ENCODE peak calls at places on chromosomes 12 and 14, in eight cellular contexts. R, E, C, L, M, X, V and W are unnamed samples.

GRCh38 chr12:91040356-91040755 is 17.5 kb downstream of the KERA start:
- DNase-seq in R (no peak), E (no peak), C (no peak), L (no peak), M (no peak), X (no peak), V (no peak), W (no peak)

GRCh38 chr14:23562822-23563472 is 4.6 kb downstream of the AP1G2 start:
- DNase-seq in R (peak; percentile 41), E (no peak), C (peak; percentile 47), L (no peak), M (no peak), X (peak; percentile 53), V (no peak), W (peak; percentile 69)

GRCh38 chr14:37622231-37622923 is 26.9 kb downstream of the TTC6 start:
- DNase-seq in R (no peak), E (no peak), C (no peak), L (no peak), M (no peak), X (no peak), V (no peak), W (no peak)

GRCh38 chr14:53355581-53356112 is 202.5 kb upstream of the DDHD1 start:
- DNase-seq in R (no peak), E (no peak), C (no peak), L (no peak), M (no peak), X (no peak), V (no peak), W (peak; percentile 37)

GRCh38 chr14:76603713-76604112 is 157.6 kb upstream of the VASH1 start:
- DNase-seq in R (no peak), E (no peak), C (no peak), L (no peak), M (no peak), X (no peak), V (peak; percentile 48), W (no peak)

GRCh38 chr14:93133476-93133875 is 17.8 kb upstream of the ITPK1 start:
- DNase-seq in R (no peak), E (no peak), C (no peak), L (peak; percentile 62), M (no peak), X (no peak), V (no peak), W (no peak)

GRCh38 chr12:113208041-113208934 is 13.0 kb upstream of the TPCN1 start:
- DNase-seq in R (peak; percentile 67), E (no peak), C (peak; percentile 69), L (no peak), M (no peak), X (peak; percentile 65), V (peak; percentile 63), W (no peak)

GRCh38 chr12:32586390-32586789 is 92.7 kb upstream of the DNM1L start:
- DNase-seq in R (no peak), E (peak; percentile 8), C (no peak), L (no peak), M (no peak), X (no peak), V (no peak), W (no peak)

GRCh38 chr12:98126637-98127335 is 388.6 kb upstream of the TMPO start:
- DNase-seq in R (no peak), E (no peak), C (no peak), L (no peak), M (no peak), X (no peak), V (no peak), W (no peak)

GRCh38 chr12:106106129-106106566 is 32.6 kb downstream of the NUAK1 start:
- DNase-seq in R (no peak), E (no peak), C (no peak), L (no peak), M (no peak), X (no peak), V (peak; percentile 56), W (no peak)

GRCh38 chr14:70721542-70721941 is 79.8 kb downstream of the TTC9 start:
- DNase-seq in R (no peak), E (no peak), C (no peak), L (no peak), M (no peak), X (no peak), V (no peak), W (no peak)

GRCh38 chr12:132163041-132163910 is 19.0 kb downstream of the NOC4L start:
- DNase-seq in R (no peak), E (no peak), C (no peak), L (no peak), M (peak; percentile 42), X (no peak), V (no peak), W (peak; percentile 12)

GRCh38 chr12:65403188-65403587 is 124.7 kb downstream of the MSRB3 start:
- DNase-seq in R (no peak), E (no peak), C (no peak), L (no peak), M (no peak), X (no peak), V (no peak), W (no peak)

GRCh38 chr12:65408448-65408847 is 130.0 kb downstream of the MSRB3 start:
- DNase-seq in R (no peak), E (no peak), C (no peak), L (no peak), M (no peak), X (no peak), V (no peak), W (no peak)

DNA sequence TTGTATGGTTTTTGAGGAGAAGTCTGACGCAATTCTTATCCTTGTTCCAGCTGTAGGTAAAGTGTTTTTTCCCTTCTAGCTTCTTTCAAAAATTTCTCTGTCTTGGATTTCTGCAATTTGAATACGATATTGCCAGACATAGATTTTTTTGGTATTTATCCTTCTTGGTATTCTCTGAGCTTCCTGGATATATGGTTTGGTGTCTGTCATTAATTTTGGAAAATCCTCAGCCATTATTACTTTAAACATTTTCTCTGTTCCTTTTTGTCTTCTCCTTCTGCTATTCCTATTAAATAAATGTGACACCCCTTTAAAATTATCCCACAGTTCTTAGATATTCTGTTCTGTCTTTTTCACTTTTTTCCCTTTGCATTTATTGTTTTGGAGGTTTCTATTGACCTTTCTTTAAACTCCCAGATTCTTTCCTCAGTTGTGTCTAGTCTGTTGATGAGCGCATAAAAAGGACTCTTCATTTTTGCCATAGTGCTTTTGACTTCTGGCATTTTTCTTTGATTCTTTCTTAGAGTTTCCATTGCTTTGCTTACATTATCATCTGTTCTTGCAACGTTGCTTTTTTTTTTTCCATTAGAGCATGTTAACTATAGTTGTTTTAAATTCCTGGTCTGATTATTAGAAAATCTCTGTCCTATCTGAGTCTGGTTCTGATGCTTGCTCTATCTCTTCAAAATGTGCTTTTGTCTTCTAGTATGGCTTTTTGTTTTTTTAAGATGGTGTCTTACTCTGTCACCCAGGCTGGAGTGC is 129.1 kb downstream of the MSRB3 start:
- DNase-seq in R (no peak), E (no peak), C (no peak), L (no peak), M (no peak), X (no peak), V (no peak), W (no peak)
- H3K4me1 ChIP-seq in R (no peaks in the 10 kb centered on the region), E (no peaks in the 10 kb centered on the region), C (no peaks in the 10 kb centered on the region), L (peaks cover 10% of the 10 kb centered on the region), M (no peaks in the 10 kb centered on the region), X (no peaks in the 10 kb centered on the region), V (no peaks in the 10 kb centered on the region), W (peaks cover 2% of the 10 kb centered on the region)

GRCh38 chr12:53735-54095 is 12.9 kb upstream of the IQSEC3 start:
- DNase-seq in R (no peak), E (no peak), C (no peak), L (no peak), M (no peak), X (no peak), V (no peak), W (no peak)
- H3K27me3 ChIP-seq in R (peaks cover 62% of the 10 kb centered on the region), E (peaks cover 39% of the 10 kb centered on the region), C (peaks cover 44% of the 10 kb centered on the region), L (peaks cover 5% of the 10 kb centered on the region), M (peaks cover 9% of the 10 kb centered on the region), X (peaks cover 4% of the 10 kb centered on the region), V (peaks cover 55% of the 10 kb centered on the region), W (peaks cover 3% of the 10 kb centered on the region)

DNA sequence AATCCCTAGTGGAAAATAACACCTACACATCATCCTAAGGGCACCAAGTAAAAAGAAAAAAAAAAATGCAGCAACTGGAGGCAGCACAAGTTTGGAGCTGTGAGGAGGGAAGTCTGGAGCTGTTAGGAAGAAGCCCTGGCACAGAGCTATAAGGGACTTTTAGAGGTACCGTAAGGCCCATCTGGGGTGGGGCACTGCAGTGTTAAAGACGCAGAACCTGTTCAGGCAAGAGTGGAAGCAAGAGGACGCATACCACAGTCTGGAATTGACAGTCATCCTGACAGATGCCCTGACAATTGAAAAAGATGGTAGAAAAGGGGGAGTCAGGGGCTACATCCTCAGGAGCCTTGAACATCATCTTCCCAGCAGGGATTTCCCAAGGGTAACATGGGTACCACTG is 195.9 kb upstream of the PLEKHG7 start:
- DNase-seq in R (no peak), E (no peak), C (no peak), L (no peak), M (no peak), X (no peak), V (no peak), W (no peak)
- H3K4me3 ChIP-seq in R (no peak overlapping the region), E (no peak overlapping the region), C (no peak overlapping the region), L (no peak overlapping the region), M (no peak overlapping the region), X (no peak overlapping the region), V (no peak overlapping the region), W (no peak overlapping the region)

GRCh38 chr12:122980192-122981035 is at the start of gene ARL6IP4:
- DNase-seq in R (peak; percentile 70), E (no peak), C (peak; percentile 64), L (no peak), M (peak; percentile 81), X (peak; percentile 66), V (peak; percentile 53), W (peak; percentile 67)

GRCh38 chr12:122982494-122982850 is 2.0 kb downstream of the ARL6IP4 start:
- DNase-seq in R (no peak), E (no peak), C (no peak), L (no peak), M (peak; percentile 38), X (no peak), V (no peak), W (peak; percentile 16)

GRCh38 chr12:122981036-122981471 is 573 bp downstream of the ARL6IP4 start:
- DNase-seq in R (no peak), E (no peak), C (no peak), L (no peak), M (peak; percentile 59), X (no peak), V (no peak), W (peak; percentile 12)

GRCh38 chr12:122982963-122983788 is 2.7 kb downstream of the ARL6IP4 start:
- DNase-seq in R (no peak), E (no peak), C (no peak), L (no peak), M (peak; percentile 46), X (no peak), V (no peak), W (peak; percentile 60)

DNA sequence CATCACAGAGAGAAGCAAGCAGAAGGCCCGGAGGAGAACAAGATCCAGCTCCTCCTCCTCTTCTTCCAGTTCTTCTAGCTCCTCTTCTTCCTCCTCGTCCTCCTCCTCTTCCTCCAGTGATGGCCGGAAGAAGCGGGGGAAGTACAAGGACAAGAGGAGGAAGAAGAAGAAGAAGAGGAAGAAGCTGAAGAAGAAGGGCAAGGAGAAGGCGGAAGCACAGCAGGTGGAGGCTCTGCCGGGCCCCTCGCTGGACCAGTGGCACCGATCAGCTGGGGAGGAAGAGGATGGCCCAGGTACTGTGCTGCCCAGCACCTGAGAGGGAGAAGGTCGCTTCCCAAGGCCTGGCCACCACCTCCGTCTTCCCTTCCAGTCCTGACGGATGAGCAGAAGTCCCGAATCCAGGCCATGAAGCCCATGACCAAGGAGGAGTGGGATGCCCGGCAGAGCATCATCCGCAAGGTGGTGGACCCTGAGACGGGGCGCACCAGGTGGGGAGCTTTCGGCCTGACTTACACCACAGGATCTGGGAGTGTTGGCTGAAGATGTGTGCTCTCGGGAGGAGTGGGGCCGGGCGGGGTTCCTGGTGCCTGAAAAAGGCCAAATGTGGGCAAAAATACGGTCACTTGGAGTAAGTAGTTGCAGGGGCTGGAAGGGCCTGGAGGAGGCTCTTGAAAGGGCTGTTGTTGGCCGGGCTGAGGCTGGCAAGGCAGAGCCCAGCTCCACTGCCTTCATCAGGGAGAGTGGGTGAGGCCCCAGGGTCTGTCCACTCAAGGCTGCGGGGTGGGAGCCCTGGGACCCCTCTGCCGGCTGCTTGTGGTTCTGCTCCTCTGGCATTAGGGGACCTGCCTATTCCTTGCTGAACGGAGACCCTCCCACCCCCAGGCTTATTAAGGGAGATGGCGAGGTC is 1.4 kb downstream of the ARL6IP4 start:
- DNase-seq in R (no peak), E (no peak), C (no peak), L (no peak), M (peak; percentile 46), X (no peak), V (no peak), W (peak; percentile 50)
- H3K4me1 ChIP-seq in R (peaks cover 28% of the 10 kb centered on the region), E (peaks cover 42% of the 10 kb centered on the region), C (peaks cover 63% of the 10 kb centered on the region), L (peaks cover 42% of the 10 kb centered on the region), M (peaks cover 54% of the 10 kb centered on the region), X (peaks cover 33% of the 10 kb centered on the region), V (peaks cover 74% of the 10 kb centered on the region), W (peaks cover 6% of the 10 kb centered on the region)